ENCODE peak calls at places on chromosomes 7 and 10, in seven cellular contexts. Y is fibroblast of lung; T is adrenal gland; V is left ventricle myocardium inferior; D is suprapubic skin; J is CD8-positive, alpha-beta T cell; R is ovary. B is an unnamed sample.

GRCh38 chr10:79979310-79979972 is 30.5 kb upstream of the SFTPD start:
- DNase-seq in Y (no peak), T (no peak), V (no peak), D (no peak), J (no peak), R (no peak), B (no peak)

GRCh38 chr10:9545073-9545472 is 1472.6 kb upstream of the CELF2 start:
- DNase-seq in Y (no peak), T (no peak), V (no peak), D (no peak), J (no peak), R (no peak), B (no peak)

GRCh38 chr7:29285861-29286260 is 91.3 kb downstream of the CHN2 start:
- DNase-seq in Y (no peak), T (no peak), V (no peak), D (no peak), J (no peak), R (no peak), B (no peak)

GRCh38 chr10:71722849-71723248 is 3.3 kb upstream of the C10orf105 start:
- DNase-seq in Y (no peak), T (no peak), V (no peak), D (no peak), J (no peak), R (no peak), B (no peak)

GRCh38 chr10:48450233-48450810 is 143.8 kb downstream of the MAPK8 start:
- DNase-seq in Y (no peak), T (no peak), V (no peak), D (no peak), J (no peak), R (peak; percentile 20), B (peak; percentile 69)

GRCh38 chr10:12605580-12606405 is 256.4 kb downstream of the CAMK1D start:
- DNase-seq in Y (peak; percentile 60), T (peak; percentile 95), V (peak; percentile 60), D (peak; percentile 89), J (peak; percentile 51), R (peak; percentile 68), B (peak; percentile 94)

GRCh38 chr7:151403764-151404163 is 6.1 kb downstream of the WDR86 start:
- DNase-seq in Y (no peak), T (no peak), V (no peak), D (no peak), J (no peak), R (no peak), B (peak; percentile 87)

GRCh38 chr7:76060842-76061241 is 12.9 kb downstream of the MDH2 start:
- DNase-seq in Y (no peak), T (peak; percentile 86), V (peak; percentile 79), D (no peak), J (no peak), R (no peak), B (no peak)

GRCh38 chr7:150956395-150957118 is 21.6 kb downstream of the KCNH2 start:
- DNase-seq in Y (no peak), T (no peak), V (no peak), D (no peak), J (no peak), R (no peak), B (peak; percentile 89)

GRCh38 chr7:80413395-80413955 is 98.4 kb downstream of the GNAT3 start:
- DNase-seq in Y (no peak), T (no peak), V (no peak), D (no peak), J (no peak), R (no peak), B (no peak)

GRCh38 chr7:2198206-2198605 is 34.5 kb downstream of the MAD1L1 start:
- DNase-seq in Y (no peak), T (no peak), V (no peak), D (no peak), J (no peak), R (no peak), B (peak; percentile 13)

GRCh38 chr7:37206192-37206591 is 242.5 kb downstream of the ELMO1 start:
- DNase-seq in Y (no peak), T (no peak), V (no peak), D (no peak), J (no peak), R (no peak), B (no peak)

GRCh38 chr7:37205451-37205850 is 243.2 kb downstream of the ELMO1 start:
- DNase-seq in Y (no peak), T (no peak), V (no peak), D (no peak), J (no peak), R (no peak), B (no peak)

GRCh38 chr7:37212051-37212450 is 236.6 kb downstream of the ELMO1 start:
- DNase-seq in Y (no peak), T (no peak), V (no peak), D (no peak), J (no peak), R (no peak), B (no peak)

GRCh38 chr7:37211097-37211496 is 237.6 kb downstream of the ELMO1 start:
- DNase-seq in Y (peak; percentile 72), T (no peak), V (peak; percentile 46), D (peak; percentile 73), J (no peak), R (peak; percentile 69), B (no peak)

DNA sequence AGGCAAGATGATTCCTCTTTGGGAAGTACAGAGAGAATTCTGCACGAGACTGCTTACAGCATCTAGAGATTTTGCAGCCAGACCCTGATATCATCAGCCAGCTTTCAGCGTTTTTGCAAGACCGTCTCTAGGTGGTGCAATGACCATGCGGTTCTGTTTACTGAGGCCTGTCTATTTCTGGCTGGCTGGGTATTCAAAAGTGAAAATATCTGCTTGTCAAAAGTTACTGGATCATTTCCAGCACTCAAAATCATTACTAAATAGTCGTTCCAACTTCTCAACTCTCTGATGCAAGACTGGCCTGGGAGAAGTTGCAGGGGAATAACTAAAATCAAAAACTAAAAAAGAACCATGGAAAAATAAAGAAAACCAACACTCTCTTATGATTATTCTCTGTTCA is 240.1 kb downstream of the ELMO1 start:
- DNase-seq in Y (peak; percentile 50), T (peak; percentile 84), V (peak; percentile 44), D (peak; percentile 83), J (peak; percentile 37), R (peak; percentile 80), B (no peak)
- TF ChIP-seq CTCF in Y (peak; percentile 43), T (no peak), V (peak; percentile 69), D (no peak), J (no peak), R (peak; percentile 33), B (peak; percentile 53)

GRCh38 chr7:50356945-50357268 is 52.4 kb downstream of the IKZF1 start:
- DNase-seq in Y (no peak), T (no peak), V (no peak), D (no peak), J (no peak), R (no peak), B (no peak)
- H3K27me3 ChIP-seq in Y (no peaks in the 10 kb centered on the region), T (no peaks in the 10 kb centered on the region), V (peaks cover 87% of the 10 kb centered on the region), D (no peaks in the 10 kb centered on the region), J (no peaks in the 10 kb centered on the region), R (no peaks in the 10 kb centered on the region), B (no peaks in the 10 kb centered on the region)

DNA sequence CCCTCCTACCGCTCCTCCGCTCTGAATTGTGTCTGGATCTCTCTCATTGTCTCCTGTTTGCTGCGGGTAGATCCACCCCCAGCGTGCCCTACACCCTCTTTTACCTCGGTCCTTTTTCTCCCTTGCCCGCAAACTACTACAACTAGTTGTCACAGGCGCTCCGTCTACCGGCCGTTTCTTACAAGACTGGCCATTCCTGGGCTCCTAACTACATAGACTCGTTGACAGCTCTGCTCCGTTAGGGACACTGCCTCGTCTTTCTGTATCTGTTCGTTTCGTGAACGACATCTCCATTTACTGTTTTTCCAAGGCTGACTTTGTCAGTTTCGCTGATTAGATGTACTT is 793 bp downstream of the TAF3 start:
- DNase-seq in Y (peak; percentile 44), T (peak; percentile 44), V (peak; percentile 23), D (no peak), J (no peak), R (no peak), B (peak; percentile 72)
- H3K27ac ChIP-seq in Y (peak overlapping the region; percentile 62), T (no peak overlapping the region), V (peak overlapping the region; percentile 83), D (no peak overlapping the region), J (peak overlapping the region; percentile 64), R (no peak overlapping the region), B (peak overlapping the region; percentile 48)

DNA sequence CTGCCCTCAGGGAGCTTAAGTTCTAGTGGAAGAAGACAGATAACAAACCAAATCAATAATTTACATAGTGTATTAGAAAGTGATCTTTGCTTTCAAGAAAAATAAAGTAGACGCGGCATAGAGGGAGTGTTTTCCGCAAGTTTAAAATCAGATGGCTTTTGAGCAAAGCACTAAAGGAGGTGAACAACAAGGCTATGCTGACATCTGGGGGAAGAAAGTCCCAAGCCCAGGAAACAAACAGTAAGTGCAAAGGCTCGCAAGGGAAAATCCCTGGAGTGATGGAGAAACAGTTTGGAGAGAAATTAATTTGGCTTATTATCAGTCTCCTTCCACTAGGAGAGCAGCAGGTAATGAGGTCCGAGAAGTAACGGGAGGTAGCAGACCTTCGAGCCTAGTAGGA is 1.9 kb upstream of the CNNM2 start:
- DNase-seq in Y (no peak), T (no peak), V (no peak), D (no peak), J (no peak), R (no peak), B (no peak)
- TF ChIP-seq CTCF in Y (no peak), T (no peak), V (no peak), D (no peak), J (no peak), R (no peak), B (no peak)

GRCh38 chr10:118582511-118582910 is 12.9 kb downstream of the PRLHR start:
- DNase-seq in Y (no peak), T (no peak), V (no peak), D (no peak), J (no peak), R (no peak), B (no peak)
- H3K27me3 ChIP-seq in Y (no peaks in the 10 kb centered on the region), T (no peaks in the 10 kb centered on the region), V (peaks cover 77% of the 10 kb centered on the region), D (peaks cover 27% of the 10 kb centered on the region), J (no peaks in the 10 kb centered on the region), R (no peaks in the 10 kb centered on the region), B (peaks cover 3% of the 10 kb centered on the region)

DNA sequence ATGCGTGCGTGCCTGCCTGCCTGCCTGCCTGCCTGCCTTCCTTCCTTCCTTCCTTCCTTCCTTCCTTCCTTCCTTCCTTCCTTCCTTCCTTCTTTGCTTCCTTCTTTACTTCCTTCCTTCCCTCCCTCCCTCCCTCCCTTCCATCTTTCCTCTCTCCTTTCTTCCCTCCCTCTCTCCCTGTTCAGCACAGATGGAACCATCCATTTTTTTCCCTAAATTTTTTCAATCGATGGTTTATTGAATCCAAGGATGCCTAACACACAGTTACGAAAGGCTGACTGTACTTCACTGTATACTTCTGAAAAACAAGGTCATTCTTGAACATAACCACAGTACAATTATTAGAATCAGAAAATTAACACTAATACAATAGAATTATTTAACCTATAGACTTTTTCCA is 53.8 kb downstream of the ABCA13 start:
- DNase-seq in Y (no peak), T (no peak), V (no peak), D (no peak), J (no peak), R (no peak), B (no peak)
- H3K27ac ChIP-seq in Y (no peak overlapping the region), T (no peak overlapping the region), V (no peak overlapping the region), D (no peak overlapping the region), J (no peak overlapping the region), R (no peak overlapping the region), B (no peak overlapping the region)